ENCODE peak calls at places on chromosomes 7 and 10, in ten cellular contexts. U is iris pigment epithelial cell; N is NCI-H774; C is HTR-8/SVneo; Z is activated T-helper 9 cell treated with anti-CD3 and anti-CD28 coated beads, Interleukin-2, amount 50 U/mL, for 16 hours; A is activated T-helper 1 cell treated with anti-CD3 and anti-CD28 coated beads, Interleukin-2, amount 50 U/mL, for 16 hours; L is cardiac fibroblast; J is mucosa of gallbladder; K is progenitor cell of endocrine pancreas; G is A549. F is an unnamed sample.

GRCh38 chr10:85557706-85558105 is 808.9 kb downstream of the GRID1 start:
- DNase-seq in U (no peak), N (no peak), C (no peak), Z (no peak), A (no peak), L (no peak), J (no peak), K (no peak), G (no peak), F (no peak)

GRCh38 chr7:124489925-124490324 is 275.7 kb downstream of the GPR37 start:
- DNase-seq in U (no peak), N (peak), C (no peak), Z (no peak), A (no peak), L (no peak), J (no peak), K (no peak), G (peak), F (no peak)

GRCh38 chr7:157165987-157166386 is 27.3 kb downstream of the UBE3C start:
- DNase-seq in U (no peak), N (no peak), C (no peak), Z (no peak), A (no peak), L (no peak), J (no peak), K (no peak), G (no peak), F (no peak)

GRCh38 chr10:13604641-13605040 is 17.9 kb downstream of the PRPF18 start:
- DNase-seq in U (no peak), N (no peak), C (no peak), Z (no peak), A (no peak), L (no peak), J (no peak), K (no peak), G (no peak), F (no peak)

GRCh38 chr7:29622335-29623265 is 59.0 kb downstream of the PRR15 start:
- DNase-seq in U (peak), N (no peak), C (peak), Z (no peak), A (no peak), L (peak), J (no peak), K (no peak), G (peak), F (peak)

GRCh38 chr10:102632394-102633062 is 11.8 kb upstream of the TRIM8 start:
- DNase-seq in U (no peak), N (no peak), C (no peak), Z (no peak), A (no peak), L (peak), J (no peak), K (no peak), G (no peak), F (peak)

GRCh38 chr10:45040921-45041320 is 40.2 kb downstream of the ZNF22 start:
- DNase-seq in U (peak), N (no peak), C (no peak), Z (no peak), A (no peak), L (peak), J (no peak), K (no peak), G (no peak), F (peak)

GRCh38 chr10:44386546-44387052 is 1.7 kb upstream of the CXCL12 start:
- DNase-seq in U (peak), N (no peak), C (peak), Z (no peak), A (no peak), L (peak), J (peak), K (peak), G (peak), F (peak)

GRCh38 chr10:3408603-3409365 is 236.2 kb upstream of the PITRM1 start:
- DNase-seq in U (no peak), N (no peak), C (no peak), Z (no peak), A (no peak), L (no peak), J (peak), K (no peak), G (no peak), F (no peak)

GRCh38 chr10:77809336-77809735 is 117.2 kb downstream of the DLG5 start:
- DNase-seq in U (no peak), N (no peak), C (no peak), Z (no peak), A (no peak), L (no peak), J (no peak), K (no peak), G (no peak), F (no peak)

GRCh38 chr7:74178632-74179031 is 4.5 kb downstream of the EIF4H start:
- DNase-seq in U (peak), N (no peak), C (no peak), Z (no peak), A (no peak), L (peak), J (no peak), K (no peak), G (no peak), F (peak)

GRCh38 chr7:7803597-7804229 is 85.3 kb upstream of the RPA3 start:
- DNase-seq in U (no peak), N (no peak), C (no peak), Z (no peak), A (no peak), L (no peak), J (no peak), K (no peak), G (no peak), F (no peak)

GRCh38 chr7:1209097-1209496 is 23.6 kb upstream of the UNCX start:
- DNase-seq in U (no peak), N (no peak), C (no peak), Z (no peak), A (no peak), L (no peak), J (no peak), K (no peak), G (no peak), F (no peak)

GRCh38 chr10:4260483-4260882 is 475.5 kb upstream of the KLF6 start:
- DNase-seq in U (peak), N (no peak), C (no peak), Z (no peak), A (no peak), L (peak), J (no peak), K (no peak), G (no peak), F (peak)

GRCh38 chr7:64890761-64891666 is 12.1 kb upstream of the ZNF273 start:
- DNase-seq in U (no peak), N (no peak), C (no peak), Z (no peak), A (no peak), L (no peak), J (peak), K (no peak), G (no peak), F (no peak)

GRCh38 chr7:126079581-126079980 is 1150.0 kb upstream of the POT1 start:
- DNase-seq in U (no peak), N (no peak), C (no peak), Z (no peak), A (no peak), L (no peak), J (no peak), K (no peak), G (no peak), F (no peak)

GRCh38 chr7:85890244-85890811 is 703.5 kb upstream of the SEMA3D start:
- DNase-seq in U (peak), N (peak), C (peak), Z (no peak), A (no peak), L (peak), J (no peak), K (no peak), G (peak), F (peak)

GRCh38 chr7:162583-163297 is 29.6 kb upstream of the FAM20C start:
- DNase-seq in U (no peak), N (no peak), C (no peak), Z (no peak), A (no peak), L (no peak), J (peak), K (no peak), G (no peak), F (no peak)

GRCh38 chr7:2159176-2159520 is 73.6 kb downstream of the MAD1L1 start:
- DNase-seq in U (no peak), N (no peak), C (no peak), Z (no peak), A (no peak), L (no peak), J (no peak), K (no peak), G (no peak), F (no peak)

GRCh38 chr7:116417593-116418345 is 81.8 kb upstream of the CAV2 start:
- DNase-seq in U (no peak), N (no peak), C (no peak), Z (no peak), A (no peak), L (peak), J (no peak), K (no peak), G (peak), F (peak)